ENCODE peak calls at places on chromosomes 2 and 18, in five cellular contexts. T is neuronal stem cell, O is IMR-90, I is H9, W is H1. R is an unnamed sample.
A peak's percentile ranks its signal among the peaks of the same experiment; 100 is the strongest.

GRCh38 chr18:46174317-46175039 is 70.3 kb downstream of the HAUS1 start:
- DNase-seq in T (peak; percentile 26), O (peak; percentile 30), I (peak; percentile 43), W (peak; percentile 62), R (peak; percentile 53)

GRCh38 chr18:59691046-59691395 is 6.2 kb downstream of the CCBE1 start:
- DNase-seq in T (no peak), O (peak; percentile 91), I (no peak), W (no peak), R (no peak)

GRCh38 chr2:1140389-1141003 is 189.8 kb downstream of the SNTG2 start:
- DNase-seq in T (peak; percentile 42), O (no peak), I (peak; percentile 86), W (peak; percentile 93), R (peak; percentile 6)

GRCh38 chr18:79199691-79200374 is 130.6 kb downstream of the ATP9B start:
- DNase-seq in T (no peak), O (peak; percentile 35), I (no peak), W (no peak), R (peak; percentile 31)

GRCh38 chr18:7393080-7393479 is 162.2 kb downstream of the LRRC30 start:
- DNase-seq in T (no peak), O (no peak), I (no peak), W (no peak), R (no peak)

GRCh38 chr2:120371969-120372625 is 26.2 kb downstream of the INHBB start:
- DNase-seq in T (no peak), O (no peak), I (no peak), W (no peak), R (no peak)

GRCh38 chr2:238099709-238100048 is 461 bp upstream of the ESPNL start:
- DNase-seq in T (no peak), O (no peak), I (no peak), W (peak; percentile 46), R (no peak)

GRCh38 chr2:96895709-96896651 is 26.1 kb upstream of the SEMA4C start:
- DNase-seq in T (no peak), O (no peak), I (peak; percentile 67), W (no peak), R (no peak)

GRCh38 chr2:27085670-27086089 is 892 bp upstream of the KHK start:
- DNase-seq in T (no peak), O (peak; percentile 45), I (peak; percentile 71), W (peak; percentile 67), R (peak; percentile 58)

GRCh38 chr18:60019463-60019840 is 119.7 kb downstream of the PMAIP1 start:
- DNase-seq in T (no peak), O (peak; percentile 87), I (no peak), W (no peak), R (peak; percentile 90)

GRCh38 chr2:237861-238260 is 26.0 kb downstream of the SH3YL1 start:
- DNase-seq in T (no peak), O (no peak), I (no peak), W (no peak), R (no peak)

GRCh38 chr2:160269803-160270570 is 69.9 kb upstream of the ITGB6 start:
- DNase-seq in T (peak; percentile 87), O (peak; percentile 92), I (peak; percentile 92), W (peak; percentile 85), R (peak; percentile 92)

GRCh38 chr2:161913865-161914264 is 160.2 kb downstream of the DPP4 start:
- DNase-seq in T (no peak), O (peak; percentile 24), I (no peak), W (no peak), R (peak; percentile 14)

GRCh38 chr18:26017929-26018328 is 72.5 kb downstream of the SS18 start:
- DNase-seq in T (no peak), O (no peak), I (no peak), W (no peak), R (no peak)

GRCh38 chr2:198326431-198326830 is 522.0 kb downstream of the PLCL1 start:
- DNase-seq in T (no peak), O (no peak), I (no peak), W (no peak), R (no peak)

GRCh38 chr18:24627644-24628315 is 167.3 kb downstream of the HRH4 start:
- DNase-seq in T (no peak), O (peak; percentile 76), I (no peak), W (no peak), R (no peak)

GRCh38 chr18:48629730-48630324 is 91.0 kb downstream of the CTIF start:
- DNase-seq in T (no peak), O (peak; percentile 100), I (no peak), W (no peak), R (peak; percentile 89)

GRCh38 chr18:27845897-27846296 is 331.0 kb downstream of the CDH2 start:
- DNase-seq in T (no peak), O (no peak), I (no peak), W (no peak), R (no peak)

GRCh38 chr18:10524507-10525425 is 1.1 kb upstream of the NAPG start:
- DNase-seq in T (no peak), O (peak; percentile 50), I (no peak), W (no peak), R (no peak)

GRCh38 chr18:79753391-79753851 is 44.3 kb upstream of the KCNG2 start:
- DNase-seq in T (no peak), O (no peak), I (no peak), W (no peak), R (no peak)

GRCh38 chr2:98805412-98806265 is 74.7 kb upstream of the MGAT4A start:
- DNase-seq in T (no peak), O (peak; percentile 8), I (no peak), W (no peak), R (peak; percentile 91)

GRCh38 chr2:235493775-235494715 is at the start of gene AGAP1:
- DNase-seq in T (peak; percentile 86), O (peak; percentile 80), I (peak; percentile 88), W (peak; percentile 91), R (peak; percentile 82)

GRCh38 chr18:68734311-68734710 is 19.4 kb upstream of the TMX3 start:
- DNase-seq in T (no peak), O (peak; percentile 59), I (no peak), W (no peak), R (no peak)

GRCh38 chr18:78133729-78134128 is 845.9 kb upstream of the SALL3 start:
- DNase-seq in T (no peak), O (no peak), I (no peak), W (no peak), R (no peak)

GRCh38 chr2:104969564-104969963 is 68.3 kb upstream of the MRPS9 start:
- DNase-seq in T (no peak), O (no peak), I (peak; percentile 47), W (no peak), R (no peak)

GRCh38 chr18:77323640-77324370 is 74.2 kb downstream of the GALR1 start:
- DNase-seq in T (no peak), O (no peak), I (no peak), W (no peak), R (no peak)

DNA sequence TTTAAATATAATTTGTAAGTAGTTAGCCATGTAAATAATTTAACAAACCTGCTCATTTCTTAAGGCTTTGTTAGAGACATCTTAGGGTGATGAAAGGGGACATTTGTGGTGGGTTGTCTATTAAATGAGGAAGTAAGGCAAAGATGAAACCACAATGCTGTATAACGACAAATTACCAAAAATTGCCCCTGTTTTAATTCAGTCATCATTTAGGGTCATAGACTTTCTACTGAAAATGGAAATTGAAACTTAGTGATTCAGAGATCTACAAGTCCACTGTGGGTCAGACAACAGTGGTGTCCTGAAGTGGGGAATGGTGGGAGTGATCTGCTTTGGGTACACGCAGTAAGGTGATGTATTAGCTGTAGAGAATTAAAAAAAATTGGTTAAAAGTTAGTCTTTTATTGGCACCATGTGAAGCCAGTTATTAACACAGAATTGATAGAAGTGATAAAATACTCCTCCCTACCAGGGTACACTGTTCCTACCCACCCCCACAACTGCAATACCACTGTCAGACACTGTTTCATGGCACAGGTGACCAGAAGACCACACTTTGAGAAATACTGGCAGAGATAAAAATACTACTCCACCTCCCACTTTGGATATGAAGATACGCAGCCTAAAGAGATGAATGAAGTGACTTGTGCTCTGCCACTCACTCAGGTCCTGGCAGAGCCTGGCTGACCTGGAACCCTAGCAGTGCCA is 13.4 kb downstream of the CERS6 start:
- DNase-seq in T (no peak), O (no peak), I (no peak), W (no peak), R (no peak)
- H2AK5ac ChIP-seq in T (no peak overlapping the region), O (no peak overlapping the region), I (no peak overlapping the region), W (no peak overlapping the region), R (no peak overlapping the region)

GRCh38 chr18:41058351-41059125 is 896.5 kb upstream of the PIK3C3 start:
- DNase-seq in T (no peak), O (peak; percentile 34), I (no peak), W (no peak), R (no peak)
- H4K91ac ChIP-seq in T (no peak overlapping the region), O (no peak overlapping the region), I (no peak overlapping the region), W (no peak overlapping the region), R (no peak overlapping the region)

GRCh38 chr2:45007356-45007755 is 1.9 kb downstream of the SIX2 start:
- DNase-seq in T (no peak), O (no peak), I (no peak), W (no peak), R (no peak)
- H2AK5ac ChIP-seq in T (peak overlapping the region; percentile 88), O (no peak overlapping the region), I (no peak overlapping the region), W (no peak overlapping the region), R (no peak overlapping the region)

GRCh38 chr2:69201243-69201642 is 185.8 kb downstream of the GFPT1 start:
- DNase-seq in T (no peak), O (no peak), I (no peak), W (no peak), R (peak; percentile 41)

GRCh38 chr2:69202323-69202722 is 184.7 kb downstream of the GFPT1 start:
- DNase-seq in T (no peak), O (no peak), I (no peak), W (no peak), R (no peak)

GRCh38 chr2:69196327-69197117 is 183.5 kb downstream of the ANTXR1 start:
- DNase-seq in T (no peak), O (peak; percentile 98), I (no peak), W (no peak), R (peak; percentile 86)

GRCh38 chr2:69203166-69203985 is 183.7 kb downstream of the GFPT1 start:
- DNase-seq in T (no peak), O (no peak), I (no peak), W (no peak), R (no peak)

GRCh38 chr2:69200107-69200520 is 186.9 kb downstream of the GFPT1 start:
- DNase-seq in T (no peak), O (peak; percentile 95), I (no peak), W (no peak), R (peak; percentile 75)
- H4K91ac ChIP-seq in T (no peak overlapping the region), O (peak overlapping the region; percentile 70), I (no peak overlapping the region), W (no peak overlapping the region), R (no peak overlapping the region)

R was measured in trophoblast cell.